ENCODE peak calls at places on chromosomes 4 and X, in six cellular contexts. Z, N, R, C, P and W are unnamed samples.

GRCh38 chr4:52822583-52823477 is 39.3 kb upstream of the RASL11B start:
- DNase-seq in Z (no peak), N (no peak), R (peak), C (no peak), P (no peak), W (no peak)

GRCh38 chr4:182188622-182189021 is 54.6 kb upstream of the TENM3 start:
- DNase-seq in Z (no peak), N (no peak), R (peak), C (no peak), P (no peak), W (no peak)

GRCh38 chr4:2797545-2798305 is 4.8 kb downstream of the SH3BP2 start:
- DNase-seq in Z (no peak), N (peak), R (no peak), C (no peak), P (no peak), W (no peak)

GRCh38 chr4:14681330-14681729 is 321.0 kb upstream of the CPEB2 start:
- DNase-seq in Z (no peak), N (no peak), R (no peak), C (no peak), P (no peak), W (no peak)

GRCh38 chr4:6889101-6889735 is 20.4 kb upstream of the TBC1D14 start:
- DNase-seq in Z (no peak), N (no peak), R (no peak), C (no peak), P (no peak), W (no peak)

GRCh38 chr4:151012836-151013235 is 2.2 kb downstream of the LRBA start:
- DNase-seq in Z (no peak), N (no peak), R (no peak), C (no peak), P (no peak), W (no peak)

GRCh38 chr4:41865306-41865980 is 69.8 kb upstream of the TMEM33 start:
- DNase-seq in Z (no peak), N (no peak), R (no peak), C (no peak), P (no peak), W (no peak)

GRCh38 chr4:104589264-104589868 is 94.7 kb upstream of the CXXC4 start:
- DNase-seq in Z (no peak), N (peak), R (no peak), C (peak), P (no peak), W (no peak)

GRCh38 chrX:110316351-110317078 is 1.4 kb downstream of the AMMECR1 start:
- DNase-seq in Z (no peak), N (no peak), R (no peak), C (no peak), P (no peak), W (no peak)

GRCh38 chrX:136954930-136955329 is 74.4 kb upstream of the RBMX start:
- DNase-seq in Z (no peak), N (peak), R (peak), C (peak), P (no peak), W (peak)

GRCh38 chr4:150525321-150525868 is 56.6 kb upstream of the MAB21L2 start:
- DNase-seq in Z (no peak), N (no peak), R (no peak), C (no peak), P (no peak), W (no peak)

GRCh38 chr4:111632752-111633151 is 512.5 kb upstream of the FAM241A start:
- DNase-seq in Z (no peak), N (no peak), R (peak), C (no peak), P (no peak), W (no peak)

GRCh38 chr4:84413954-84414353 is 85.1 kb downstream of the NKX6-1 start:
- DNase-seq in Z (no peak), N (no peak), R (no peak), C (no peak), P (no peak), W (no peak)

GRCh38 chrX:107700317-107700774 is 72.0 kb downstream of the PRPS1 start:
- DNase-seq in Z (no peak), N (no peak), R (peak), C (no peak), P (no peak), W (no peak)

GRCh38 chr4:3231431-3231980 is 17.5 kb upstream of the MSANTD1 start:
- DNase-seq in Z (no peak), N (no peak), R (peak), C (no peak), P (no peak), W (no peak)

GRCh38 chr4:172726001-172726423 is 442.6 kb upstream of the GALNT7 start:
- DNase-seq in Z (no peak), N (no peak), R (no peak), C (no peak), P (no peak), W (peak)

GRCh38 chr4:134627386-134627785 is 425.8 kb upstream of the PABPC4L start:
- DNase-seq in Z (no peak), N (no peak), R (no peak), C (no peak), P (no peak), W (no peak)

GRCh38 chrX:17725176-17725575 is 12.1 kb upstream of the SCML1 start:
- DNase-seq in Z (no peak), N (no peak), R (peak), C (no peak), P (no peak), W (no peak)

GRCh38 chrX:136587532-136587931 is 55.5 kb downstream of the VGLL1 start:
- DNase-seq in Z (no peak), N (no peak), R (no peak), C (no peak), P (no peak), W (no peak)

GRCh38 chr4:8725845-8726244 is 133.3 kb downstream of the CPZ start:
- DNase-seq in Z (no peak), N (no peak), R (no peak), C (no peak), P (no peak), W (no peak)

GRCh38 chr4:94447754-94448411 is 3.9 kb upstream of the PDLIM5 start:
- DNase-seq in Z (no peak), N (no peak), R (no peak), C (no peak), P (no peak), W (no peak)

GRCh38 chr4:38625508-38625907 is 38.5 kb upstream of the KLF3 start:
- DNase-seq in Z (no peak), N (no peak), R (no peak), C (no peak), P (no peak), W (no peak)

GRCh38 chr4:25103423-25103822 is 56.8 kb downstream of the SEPSECS start:
- DNase-seq in Z (peak), N (peak), R (no peak), C (no peak), P (peak), W (no peak)

GRCh38 chr4:99653921-99654890 is 3.4 kb downstream of the C4orf54 start:
- DNase-seq in Z (no peak), N (no peak), R (no peak), C (no peak), P (no peak), W (no peak)

GRCh38 chr4:85870298-85871083 is 395.5 kb downstream of the ARHGAP24 start:
- DNase-seq in Z (no peak), N (no peak), R (no peak), C (no peak), P (no peak), W (no peak)

GRCh38 chrX:119640621-119641020 is 34.4 kb upstream of the NKRF start:
- DNase-seq in Z (no peak), N (no peak), R (no peak), C (no peak), P (no peak), W (no peak)

GRCh38 chrX:6941041-6941440 is 206.5 kb upstream of the STS start:
- DNase-seq in Z (no peak), N (no peak), R (peak), C (no peak), P (no peak), W (no peak)

GRCh38 chr4:19492611-19493010 is 759.1 kb upstream of the SLIT2 start:
- DNase-seq in Z (no peak), N (no peak), R (peak), C (no peak), P (no peak), W (no peak)

GRCh38 chr4:156945532-156945931 is 26.1 kb downstream of the PDGFC start:
- DNase-seq in Z (no peak), N (no peak), R (peak), C (no peak), P (no peak), W (no peak)

GRCh38 chr4:128322986-128323385 is 35.4 kb upstream of the PGRMC2 start:
- DNase-seq in Z (no peak), N (no peak), R (peak), C (no peak), P (no peak), W (peak)

GRCh38 chrX:93594780-93595179 is 78.6 kb downstream of the NAP1L3 start:
- DNase-seq in Z (no peak), N (no peak), R (no peak), C (no peak), P (no peak), W (no peak)

GRCh38 chr4:169282429-169283113 is 11.8 kb upstream of the SH3RF1 start:
- DNase-seq in Z (no peak), N (no peak), R (no peak), C (no peak), P (no peak), W (peak)